ENCODE peak calls at places on chromosomes 7 and 10, in ten cellular contexts. One of them, this sample, is unnamed.

GRCh38 chr10:126027707-126028106 is 131.3 kb downstream of the FANK1 start:
- DNase-seq in GM12865: no peak
- DNase-seq in GM23338: no peak
- DNase-seq in PC-9: no peak
- DNase-seq in fibroblast of mammary gland: no peak
- DNase-seq in pancreas: no peak
- DNase-seq in brain microvascular endothelial cell: no peak
- DNase-seq in AG10803: no peak
- DNase-seq in GM06990: no peak
- DNase-seq in epithelial cell of esophagus: no peak
- DNase-seq in this sample: no peak

GRCh38 chr7:108322899-108323298 is 133.3 kb downstream of the NRCAM start:
- DNase-seq in AG10803: no peak
- DNase-seq in pancreas: no peak
- DNase-seq in epithelial cell of esophagus: no peak
- DNase-seq in fibroblast of mammary gland: no peak
- DNase-seq in brain microvascular endothelial cell: no peak
- DNase-seq in GM12865: no peak
- DNase-seq in GM06990: no peak
- DNase-seq in GM23338: no peak
- DNase-seq in PC-9: no peak
- DNase-seq in this sample: no peak

GRCh38 chr10:22345301-22346086 is at the start of gene SPAG6:
- DNase-seq in pancreas: peak
- DNase-seq in brain microvascular endothelial cell: no peak
- DNase-seq in epithelial cell of esophagus: no peak
- DNase-seq in GM23338: peak
- DNase-seq in fibroblast of mammary gland: no peak
- DNase-seq in GM06990: no peak
- DNase-seq in PC-9: no peak
- DNase-seq in GM12865: peak
- DNase-seq in AG10803: no peak
- DNase-seq in this sample: no peak

GRCh38 chr10:58918887-58919286 is 257.6 kb upstream of the PHYHIPL start:
- DNase-seq in brain microvascular endothelial cell: no peak
- DNase-seq in pancreas: no peak
- DNase-seq in GM23338: no peak
- DNase-seq in GM12865: peak
- DNase-seq in GM06990: no peak
- DNase-seq in AG10803: no peak
- DNase-seq in epithelial cell of esophagus: no peak
- DNase-seq in fibroblast of mammary gland: no peak
- DNase-seq in PC-9: no peak
- DNase-seq in this sample: no peak

GRCh38 chr10:44517635-44518034 is 132.7 kb upstream of the CXCL12 start:
- DNase-seq in pancreas: no peak
- DNase-seq in brain microvascular endothelial cell: no peak
- DNase-seq in epithelial cell of esophagus: no peak
- DNase-seq in GM23338: peak
- DNase-seq in AG10803: no peak
- DNase-seq in PC-9: no peak
- DNase-seq in GM06990: no peak
- DNase-seq in GM12865: peak
- DNase-seq in fibroblast of mammary gland: no peak
- DNase-seq in this sample: no peak

GRCh38 chr7:2811476-2812118 is 32.5 kb downstream of the GNA12 start:
- DNase-seq in PC-9: peak
- DNase-seq in pancreas: no peak
- DNase-seq in brain microvascular endothelial cell: no peak
- DNase-seq in GM06990: no peak
- DNase-seq in AG10803: no peak
- DNase-seq in GM23338: peak
- DNase-seq in epithelial cell of esophagus: peak
- DNase-seq in fibroblast of mammary gland: peak
- DNase-seq in GM12865: no peak
- DNase-seq in this sample: no peak

GRCh38 chr10:114623155-114623554 is 34.9 kb downstream of the ABLIM1 start:
- DNase-seq in GM06990: no peak
- DNase-seq in brain microvascular endothelial cell: no peak
- DNase-seq in fibroblast of mammary gland: no peak
- DNase-seq in PC-9: no peak
- DNase-seq in GM23338: no peak
- DNase-seq in pancreas: no peak
- DNase-seq in GM12865: no peak
- DNase-seq in AG10803: no peak
- DNase-seq in epithelial cell of esophagus: no peak
- DNase-seq in this sample: no peak

GRCh38 chr7:8249121-8249520 is 12.8 kb downstream of the ICA1 start:
- DNase-seq in epithelial cell of esophagus: no peak
- DNase-seq in fibroblast of mammary gland: no peak
- DNase-seq in GM23338: no peak
- DNase-seq in PC-9: no peak
- DNase-seq in AG10803: no peak
- DNase-seq in brain microvascular endothelial cell: no peak
- DNase-seq in GM06990: no peak
- DNase-seq in pancreas: no peak
- DNase-seq in GM12865: no peak
- DNase-seq in this sample: no peak

GRCh38 chr10:77898323-77899079 is 28.1 kb downstream of the DLG5 start:
- DNase-seq in pancreas: peak
- DNase-seq in fibroblast of mammary gland: peak
- DNase-seq in epithelial cell of esophagus: peak
- DNase-seq in brain microvascular endothelial cell: no peak
- DNase-seq in PC-9: no peak
- DNase-seq in GM06990: peak
- DNase-seq in GM23338: peak
- DNase-seq in GM12865: peak
- DNase-seq in AG10803: no peak
- DNase-seq in this sample: no peak

GRCh38 chr10:28592953-28593352 is 60.0 kb downstream of the WAC start:
- DNase-seq in GM06990: no peak
- DNase-seq in PC-9: peak
- DNase-seq in pancreas: no peak
- DNase-seq in AG10803: peak
- DNase-seq in fibroblast of mammary gland: peak
- DNase-seq in epithelial cell of esophagus: peak
- DNase-seq in GM23338: no peak
- DNase-seq in brain microvascular endothelial cell: peak
- DNase-seq in GM12865: no peak
- DNase-seq in this sample: peak

GRCh38 chr10:72425133-72425532 is 70.4 kb upstream of the DNAJB12 start:
- DNase-seq in fibroblast of mammary gland: no peak
- DNase-seq in GM12865: no peak
- DNase-seq in AG10803: no peak
- DNase-seq in GM23338: no peak
- DNase-seq in brain microvascular endothelial cell: no peak
- DNase-seq in pancreas: no peak
- DNase-seq in GM06990: no peak
- DNase-seq in PC-9: no peak
- DNase-seq in epithelial cell of esophagus: no peak
- DNase-seq in this sample: no peak

GRCh38 chr10:5741276-5741675 is 56.6 kb downstream of the TASOR2 start:
- DNase-seq in AG10803: no peak
- DNase-seq in pancreas: no peak
- DNase-seq in brain microvascular endothelial cell: no peak
- DNase-seq in GM23338: no peak
- DNase-seq in GM12865: no peak
- DNase-seq in fibroblast of mammary gland: no peak
- DNase-seq in GM06990: no peak
- DNase-seq in epithelial cell of esophagus: no peak
- DNase-seq in PC-9: no peak
- DNase-seq in this sample: no peak

GRCh38 chr7:144854839-144855424 is 19.1 kb upstream of the TPK1 start:
- DNase-seq in GM23338: peak
- DNase-seq in PC-9: peak
- DNase-seq in brain microvascular endothelial cell: peak
- DNase-seq in GM12865: peak
- DNase-seq in GM06990: no peak
- DNase-seq in epithelial cell of esophagus: peak
- DNase-seq in pancreas: no peak
- DNase-seq in fibroblast of mammary gland: peak
- DNase-seq in AG10803: peak
- DNase-seq in this sample: no peak

GRCh38 chr7:368651-369475 is 78.9 kb downstream of the FOXL3 start:
- DNase-seq in AG10803: no peak
- DNase-seq in PC-9: no peak
- DNase-seq in brain microvascular endothelial cell: no peak
- DNase-seq in epithelial cell of esophagus: peak
- DNase-seq in fibroblast of mammary gland: no peak
- DNase-seq in GM06990: no peak
- DNase-seq in GM23338: no peak
- DNase-seq in pancreas: peak
- DNase-seq in GM12865: no peak
- DNase-seq in this sample: no peak

GRCh38 chr10:28211759-28212158 is 91.1 kb downstream of the MPP7 start:
- DNase-seq in pancreas: no peak
- DNase-seq in GM06990: no peak
- DNase-seq in GM23338: peak
- DNase-seq in GM12865: no peak
- DNase-seq in epithelial cell of esophagus: no peak
- DNase-seq in AG10803: no peak
- DNase-seq in PC-9: no peak
- DNase-seq in fibroblast of mammary gland: no peak
- DNase-seq in brain microvascular endothelial cell: no peak
- DNase-seq in this sample: no peak

GRCh38 chr7:76063525-76063924 is 15.6 kb downstream of the MDH2 start:
- DNase-seq in epithelial cell of esophagus: peak
- DNase-seq in fibroblast of mammary gland: no peak
- DNase-seq in AG10803: no peak
- DNase-seq in PC-9: no peak
- DNase-seq in pancreas: peak
- DNase-seq in GM23338: no peak
- DNase-seq in brain microvascular endothelial cell: no peak
- DNase-seq in GM06990: no peak
- DNase-seq in GM12865: no peak
- DNase-seq in this sample: no peak

GRCh38 chr7:155412416-155413253 is 45.3 kb upstream of the EN2 start:
- DNase-seq in GM12865: peak
- DNase-seq in brain microvascular endothelial cell: peak
- DNase-seq in AG10803: peak
- DNase-seq in GM06990: peak
- DNase-seq in epithelial cell of esophagus: peak
- DNase-seq in fibroblast of mammary gland: peak
- DNase-seq in PC-9: no peak
- DNase-seq in pancreas: peak
- DNase-seq in GM23338: peak
- DNase-seq in this sample: no peak
- TF ChIP-seq CTCF in GM12865: peak
- TF ChIP-seq CTCF in brain microvascular endothelial cell: peak
- TF ChIP-seq CTCF in AG10803: peak
- TF ChIP-seq CTCF in GM06990: peak
- TF ChIP-seq CTCF in epithelial cell of esophagus: peak
- TF ChIP-seq CTCF in fibroblast of mammary gland: peak
- TF ChIP-seq CTCF in PC-9: peak
- TF ChIP-seq CTCF in pancreas: peak
- TF ChIP-seq CTCF in GM23338: peak
- TF ChIP-seq CTCF in this sample: peak

GRCh38 chr10:130110236-130111114 is at the start of gene C10orf143:
- DNase-seq in AG10803: peak
- DNase-seq in pancreas: peak
- DNase-seq in GM23338: peak
- DNase-seq in epithelial cell of esophagus: peak
- DNase-seq in GM06990: peak
- DNase-seq in fibroblast of mammary gland: peak
- DNase-seq in PC-9: peak
- DNase-seq in brain microvascular endothelial cell: peak
- DNase-seq in GM12865: peak
- DNase-seq in this sample: peak
- H3K4me3 ChIP-seq in AG10803: peak
- H3K4me3 ChIP-seq in pancreas: peak
- H3K4me3 ChIP-seq in GM23338: peak
- H3K4me3 ChIP-seq in epithelial cell of esophagus: peak
- H3K4me3 ChIP-seq in GM06990: peak
- H3K4me3 ChIP-seq in fibroblast of mammary gland: peak
- H3K4me3 ChIP-seq in PC-9: peak
- H3K4me3 ChIP-seq in brain microvascular endothelial cell: peak
- H3K4me3 ChIP-seq in GM12865: peak
- H3K4me3 ChIP-seq in this sample: peak

DNA sequence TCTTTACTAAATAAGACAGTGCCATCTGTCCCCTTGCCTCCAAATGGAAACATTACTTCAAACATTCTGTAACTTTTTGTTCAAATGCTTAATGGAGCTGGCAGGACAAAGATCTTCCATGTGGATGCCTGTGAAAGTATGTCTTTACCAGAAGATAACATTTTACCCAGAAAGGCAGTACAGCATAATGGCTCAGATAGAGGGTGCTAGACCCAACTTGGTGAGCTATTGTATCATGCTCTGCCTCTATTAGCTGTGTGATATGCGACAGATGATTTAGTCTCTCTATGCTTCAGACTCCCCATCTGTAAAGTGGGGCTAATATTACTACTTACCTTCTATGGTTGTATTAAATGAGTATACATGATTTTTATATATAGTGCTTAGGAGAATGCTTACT is 8.8 kb upstream of the SMKR1 start:
- DNase-seq in pancreas: no peak
- DNase-seq in brain microvascular endothelial cell: peak
- DNase-seq in fibroblast of mammary gland: peak
- DNase-seq in GM23338: no peak
- DNase-seq in AG10803: peak
- DNase-seq in PC-9: no peak
- DNase-seq in epithelial cell of esophagus: peak
- DNase-seq in GM12865: peak
- DNase-seq in GM06990: no peak
- DNase-seq in this sample: no peak
- TF ChIP-seq CTCF in pancreas: no peak
- TF ChIP-seq CTCF in brain microvascular endothelial cell: peak
- TF ChIP-seq CTCF in fibroblast of mammary gland: peak
- TF ChIP-seq CTCF in GM23338: peak
- TF ChIP-seq CTCF in AG10803: peak
- TF ChIP-seq CTCF in PC-9: no peak
- TF ChIP-seq CTCF in epithelial cell of esophagus: peak
- TF ChIP-seq CTCF in GM12865: peak
- TF ChIP-seq CTCF in GM06990: peak
- TF ChIP-seq CTCF in this sample: peak

DNA sequence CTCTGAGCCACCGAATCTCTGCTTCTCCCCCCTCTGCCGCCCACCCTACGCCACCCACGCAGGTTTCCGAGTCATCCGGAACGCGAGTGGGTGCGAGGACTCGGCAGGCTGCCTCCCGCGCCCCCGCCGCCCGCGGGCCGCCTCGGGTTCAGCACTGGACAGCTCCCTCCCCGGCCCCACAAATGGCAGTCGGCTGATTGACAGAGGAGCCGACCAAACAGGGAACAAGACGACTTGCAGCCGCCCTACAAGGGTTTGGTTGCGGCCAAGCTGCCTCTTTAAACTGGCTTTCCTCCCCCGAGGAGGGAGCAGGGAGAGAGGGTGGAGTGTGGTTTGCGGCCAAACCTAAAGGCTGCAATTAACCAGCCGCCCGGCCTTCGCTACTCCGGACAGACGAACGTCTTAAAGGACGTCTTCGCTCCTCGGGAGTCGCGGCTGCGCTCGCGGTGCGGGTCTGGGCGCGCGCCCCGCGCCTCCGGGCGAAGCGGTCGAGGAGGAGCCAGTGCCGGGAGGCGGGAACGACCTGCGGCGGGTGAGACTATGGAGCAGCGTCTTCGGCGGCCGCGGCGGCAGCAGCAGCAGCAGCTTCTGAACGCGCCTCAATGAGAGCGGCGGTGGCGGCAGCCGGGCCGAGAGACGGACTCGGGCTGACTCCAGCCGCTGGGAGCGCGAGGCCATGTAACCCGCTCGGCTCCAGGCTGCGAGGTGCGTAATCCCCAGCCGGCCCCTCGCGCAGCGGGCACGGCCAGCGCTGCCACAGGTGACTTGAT is at the start of gene GPR158:
- DNase-seq in brain microvascular endothelial cell: peak
- DNase-seq in GM06990: peak
- DNase-seq in epithelial cell of esophagus: peak
- DNase-seq in GM12865: peak
- DNase-seq in GM23338: peak
- DNase-seq in fibroblast of mammary gland: peak
- DNase-seq in pancreas: peak
- DNase-seq in PC-9: no peak
- DNase-seq in AG10803: peak
- DNase-seq in this sample: peak
- H3K4me3 ChIP-seq in brain microvascular endothelial cell: peak
- H3K4me3 ChIP-seq in GM06990: no peak
- H3K4me3 ChIP-seq in epithelial cell of esophagus: peak
- H3K4me3 ChIP-seq in GM12865: no peak
- H3K4me3 ChIP-seq in GM23338: peak
- H3K4me3 ChIP-seq in fibroblast of mammary gland: peak
- H3K4me3 ChIP-seq in pancreas: peak
- H3K4me3 ChIP-seq in PC-9: no peak
- H3K4me3 ChIP-seq in AG10803: peak
- H3K4me3 ChIP-seq in this sample: peak